ENCODE peak calls at places on chromosomes 7 and 10, in five cellular contexts. One of them, this sample, is unnamed.

GRCh38 chr7:136039577-136040345 is 62.6 kb upstream of the MTPN start:
- DNase-seq in mammary epithelial cell: no peak
- DNase-seq in hepatocyte: no peak
- DNase-seq in RWPE1: no peak
- DNase-seq in CD8-positive, alpha-beta memory T cell: no peak
- DNase-seq in this sample: no peak

GRCh38 chr10:80158598-80159127 is 26.1 kb downstream of the PLAC9 start:
- DNase-seq in mammary epithelial cell: peak; percentile 92
- DNase-seq in hepatocyte: peak; percentile 89
- DNase-seq in RWPE1: peak; percentile 94
- DNase-seq in CD8-positive, alpha-beta memory T cell: peak; percentile 25
- DNase-seq in this sample: peak; percentile 95

GRCh38 chr7:145909956-145910611 is 206.5 kb upstream of the CNTNAP2 start:
- DNase-seq in mammary epithelial cell: no peak
- DNase-seq in hepatocyte: no peak
- DNase-seq in RWPE1: no peak
- DNase-seq in CD8-positive, alpha-beta memory T cell: no peak
- DNase-seq in this sample: peak; percentile 59

GRCh38 chr10:130336612-130337304 is 200.6 kb downstream of the GLRX3 start:
- DNase-seq in mammary epithelial cell: no peak
- DNase-seq in hepatocyte: no peak
- DNase-seq in RWPE1: no peak
- DNase-seq in CD8-positive, alpha-beta memory T cell: no peak
- DNase-seq in this sample: no peak

GRCh38 chr7:81327468-81327867 is 408.6 kb upstream of the SEMA3C start:
- DNase-seq in mammary epithelial cell: no peak
- DNase-seq in hepatocyte: no peak
- DNase-seq in RWPE1: no peak
- DNase-seq in CD8-positive, alpha-beta memory T cell: no peak
- DNase-seq in this sample: peak; percentile 50

GRCh38 chr7:46939558-46939957 is 642.4 kb downstream of the TNS3 start:
- DNase-seq in mammary epithelial cell: no peak
- DNase-seq in hepatocyte: no peak
- DNase-seq in RWPE1: no peak
- DNase-seq in CD8-positive, alpha-beta memory T cell: no peak
- DNase-seq in this sample: no peak

GRCh38 chr7:137169282-137169698 is 174.2 kb downstream of the PTN start:
- DNase-seq in mammary epithelial cell: peak; percentile 29
- DNase-seq in hepatocyte: peak; percentile 85
- DNase-seq in RWPE1: peak; percentile 8
- DNase-seq in CD8-positive, alpha-beta memory T cell: no peak
- DNase-seq in this sample: peak; percentile 74

GRCh38 chr10:123635745-123636144 is 30.4 kb upstream of the GPR26 start:
- DNase-seq in mammary epithelial cell: peak; percentile 57
- DNase-seq in hepatocyte: peak; percentile 26
- DNase-seq in RWPE1: peak; percentile 68
- DNase-seq in CD8-positive, alpha-beta memory T cell: no peak
- DNase-seq in this sample: no peak

GRCh38 chr10:101032637-101033201 is 1.7 kb downstream of the SFXN3 start:
- DNase-seq in mammary epithelial cell: peak; percentile 82
- DNase-seq in hepatocyte: peak; percentile 78
- DNase-seq in RWPE1: peak; percentile 85
- DNase-seq in CD8-positive, alpha-beta memory T cell: peak; percentile 71
- DNase-seq in this sample: peak; percentile 84

GRCh38 chr10:43235070-43235900 is 31.6 kb downstream of the RASGEF1A start:
- DNase-seq in mammary epithelial cell: no peak
- DNase-seq in hepatocyte: no peak
- DNase-seq in RWPE1: no peak
- DNase-seq in CD8-positive, alpha-beta memory T cell: peak; percentile 19
- DNase-seq in this sample: no peak

GRCh38 chr10:110641256-110641655 is 2.9 kb upstream of the RBM20 start:
- DNase-seq in mammary epithelial cell: peak; percentile 37
- DNase-seq in hepatocyte: peak; percentile 68
- DNase-seq in RWPE1: peak; percentile 59
- DNase-seq in CD8-positive, alpha-beta memory T cell: peak; percentile 57
- DNase-seq in this sample: peak; percentile 51

GRCh38 chr10:61052469-61053205 is 108.7 kb upstream of the RHOBTB1 start:
- DNase-seq in mammary epithelial cell: no peak
- DNase-seq in hepatocyte: no peak
- DNase-seq in RWPE1: no peak
- DNase-seq in CD8-positive, alpha-beta memory T cell: no peak
- DNase-seq in this sample: no peak

GRCh38 chr7:97174308-97174707 is 56.8 kb downstream of the SDHAF3 start:
- DNase-seq in mammary epithelial cell: no peak
- DNase-seq in hepatocyte: no peak
- DNase-seq in RWPE1: no peak
- DNase-seq in CD8-positive, alpha-beta memory T cell: no peak
- DNase-seq in this sample: no peak

GRCh38 chr10:97774811-97775294 is 3.1 kb upstream of the SFRP5 start:
- DNase-seq in mammary epithelial cell: peak; percentile 54
- DNase-seq in hepatocyte: no peak
- DNase-seq in RWPE1: no peak
- DNase-seq in CD8-positive, alpha-beta memory T cell: no peak
- DNase-seq in this sample: no peak

GRCh38 chr7:27910341-27910740 is 170.4 kb downstream of the TAX1BP1 start:
- DNase-seq in mammary epithelial cell: no peak
- DNase-seq in hepatocyte: no peak
- DNase-seq in RWPE1: no peak
- DNase-seq in CD8-positive, alpha-beta memory T cell: no peak
- DNase-seq in this sample: no peak

GRCh38 chr7:159099711-159100231 is 44.9 kb downstream of the VIPR2 start:
- DNase-seq in mammary epithelial cell: no peak
- DNase-seq in hepatocyte: no peak
- DNase-seq in RWPE1: no peak
- DNase-seq in CD8-positive, alpha-beta memory T cell: peak; percentile 37
- DNase-seq in this sample: no peak

GRCh38 chr10:97849491-97850402 is at the start of gene GOLGA7B:
- DNase-seq in mammary epithelial cell: peak; percentile 41
- DNase-seq in hepatocyte: peak; percentile 89
- DNase-seq in RWPE1: peak; percentile 71
- DNase-seq in CD8-positive, alpha-beta memory T cell: peak; percentile 76
- DNase-seq in this sample: no peak

GRCh38 chr7:55515569-55516279 is 56.6 kb downstream of the VOPP1 start:
- DNase-seq in mammary epithelial cell: no peak
- DNase-seq in hepatocyte: no peak
- DNase-seq in RWPE1: no peak
- DNase-seq in CD8-positive, alpha-beta memory T cell: no peak
- DNase-seq in this sample: no peak

GRCh38 chr7:13908667-13909382 is 80.6 kb downstream of the ETV1 start:
- DNase-seq in mammary epithelial cell: no peak
- DNase-seq in hepatocyte: no peak
- DNase-seq in RWPE1: no peak
- DNase-seq in CD8-positive, alpha-beta memory T cell: peak; percentile 60
- DNase-seq in this sample: peak; percentile 4

GRCh38 chr7:43758861-43759683 is 592 bp downstream of the BLVRA start:
- DNase-seq in mammary epithelial cell: peak; percentile 39
- DNase-seq in hepatocyte: peak; percentile 58
- DNase-seq in RWPE1: peak; percentile 52
- DNase-seq in CD8-positive, alpha-beta memory T cell: peak; percentile 68
- DNase-seq in this sample: peak; percentile 9

GRCh38 chr7:115117748-115118147 is 195.9 kb downstream of the MDFIC start:
- DNase-seq in mammary epithelial cell: no peak
- DNase-seq in hepatocyte: no peak
- DNase-seq in RWPE1: no peak
- DNase-seq in CD8-positive, alpha-beta memory T cell: no peak
- DNase-seq in this sample: no peak

GRCh38 chr7:102248456-102249395 is 37.9 kb upstream of the SH2B2 start:
- DNase-seq in mammary epithelial cell: no peak
- DNase-seq in hepatocyte: no peak
- DNase-seq in RWPE1: no peak
- DNase-seq in CD8-positive, alpha-beta memory T cell: no peak
- DNase-seq in this sample: no peak

GRCh38 chr10:12834721-12835120 is 166.8 kb downstream of the CCDC3 start:
- DNase-seq in mammary epithelial cell: no peak
- DNase-seq in hepatocyte: no peak
- DNase-seq in RWPE1: no peak
- DNase-seq in CD8-positive, alpha-beta memory T cell: no peak
- DNase-seq in this sample: no peak

GRCh38 chr7:47501406-47501805 is 80.5 kb downstream of the TNS3 start:
- DNase-seq in mammary epithelial cell: no peak
- DNase-seq in hepatocyte: peak; percentile 67
- DNase-seq in RWPE1: no peak
- DNase-seq in CD8-positive, alpha-beta memory T cell: no peak
- DNase-seq in this sample: peak; percentile 97

GRCh38 chr10:79424221-79425073 is 21.0 kb downstream of the ZCCHC24 start:
- DNase-seq in mammary epithelial cell: no peak
- DNase-seq in hepatocyte: peak; percentile 85
- DNase-seq in RWPE1: no peak
- DNase-seq in CD8-positive, alpha-beta memory T cell: no peak
- DNase-seq in this sample: no peak

GRCh38 chr7:165661-166369 is 26.6 kb upstream of the FAM20C start:
- DNase-seq in mammary epithelial cell: no peak
- DNase-seq in hepatocyte: peak; percentile 41
- DNase-seq in RWPE1: no peak
- DNase-seq in CD8-positive, alpha-beta memory T cell: no peak
- DNase-seq in this sample: no peak

GRCh38 chr10:19247843-19248242 is 199.2 kb downstream of the MALRD1 start:
- DNase-seq in mammary epithelial cell: no peak
- DNase-seq in hepatocyte: no peak
- DNase-seq in RWPE1: no peak
- DNase-seq in CD8-positive, alpha-beta memory T cell: no peak
- DNase-seq in this sample: no peak

GRCh38 chr10:50349554-50349953 is 98.2 kb upstream of the ASAH2 start:
- DNase-seq in mammary epithelial cell: no peak
- DNase-seq in hepatocyte: no peak
- DNase-seq in RWPE1: no peak
- DNase-seq in CD8-positive, alpha-beta memory T cell: no peak
- DNase-seq in this sample: no peak

GRCh38 chr7:17769918-17770317 is 170.4 kb downstream of the SNX13 start:
- DNase-seq in mammary epithelial cell: peak; percentile 58
- DNase-seq in hepatocyte: peak; percentile 81
- DNase-seq in RWPE1: peak; percentile 42
- DNase-seq in CD8-positive, alpha-beta memory T cell: peak; percentile 66
- DNase-seq in this sample: peak; percentile 75

GRCh38 chr10:90328896-90329295 is 528.9 kb downstream of the HTR7 start:
- DNase-seq in mammary epithelial cell: no peak
- DNase-seq in hepatocyte: no peak
- DNase-seq in RWPE1: no peak
- DNase-seq in CD8-positive, alpha-beta memory T cell: no peak
- DNase-seq in this sample: no peak

GRCh38 chr7:121608785-121609184 is 212.7 kb upstream of the FAM3C start:
- DNase-seq in mammary epithelial cell: no peak
- DNase-seq in hepatocyte: no peak
- DNase-seq in RWPE1: no peak
- DNase-seq in CD8-positive, alpha-beta memory T cell: no peak
- DNase-seq in this sample: no peak

GRCh38 chr7:67671006-67671405 is 674.4 kb downstream of the TYW1 start:
- DNase-seq in mammary epithelial cell: no peak
- DNase-seq in hepatocyte: peak; percentile 17
- DNase-seq in RWPE1: no peak
- DNase-seq in CD8-positive, alpha-beta memory T cell: no peak
- DNase-seq in this sample: no peak

GRCh38 chr7:78587443-78588044 is 789.0 kb downstream of the PHTF2 start:
- DNase-seq in mammary epithelial cell: no peak
- DNase-seq in hepatocyte: no peak
- DNase-seq in RWPE1: peak; percentile 25
- DNase-seq in CD8-positive, alpha-beta memory T cell: no peak
- DNase-seq in this sample: no peak

GRCh38 chr7:127995866-127996215 is 35.4 kb downstream of the LRRC4 start:
- DNase-seq in mammary epithelial cell: no peak
- DNase-seq in hepatocyte: no peak
- DNase-seq in RWPE1: no peak
- DNase-seq in CD8-positive, alpha-beta memory T cell: no peak
- DNase-seq in this sample: no peak

DNA sequence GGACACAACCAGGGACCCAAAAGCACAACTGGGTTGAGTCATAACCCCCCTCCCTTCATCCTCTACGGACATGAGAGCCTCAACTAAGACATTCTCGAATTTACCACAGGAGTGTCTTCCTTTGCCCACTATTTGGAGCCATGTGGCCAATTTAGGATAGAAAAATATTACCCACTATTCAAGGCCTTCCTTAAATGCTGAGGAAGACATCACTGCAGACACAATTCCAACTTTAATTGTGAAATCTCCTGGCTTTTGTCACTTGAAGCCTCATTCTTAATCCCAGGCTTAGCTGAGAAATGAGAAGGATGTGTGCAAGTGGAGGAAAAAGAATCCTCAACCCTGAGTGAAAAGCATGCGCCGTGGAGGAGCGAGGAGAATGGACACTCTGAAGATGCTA is 11.8 kb downstream of the CTBP2 start:
- DNase-seq in mammary epithelial cell: no peak
- DNase-seq in hepatocyte: no peak
- DNase-seq in RWPE1: no peak
- DNase-seq in CD8-positive, alpha-beta memory T cell: no peak
- DNase-seq in this sample: no peak
- H3K27ac ChIP-seq in mammary epithelial cell: peak overlapping the region; percentile 81
- H3K27ac ChIP-seq in hepatocyte: peak overlapping the region; percentile 99
- H3K27ac ChIP-seq in RWPE1: peak overlapping the region; percentile 78
- H3K27ac ChIP-seq in CD8-positive, alpha-beta memory T cell: no peak overlapping the region
- H3K27ac ChIP-seq in this sample: peak overlapping the region; percentile 92

GRCh38 chr7:95547356-95547755 is 49.0 kb downstream of the PDK4 start:
- DNase-seq in mammary epithelial cell: no peak
- DNase-seq in hepatocyte: no peak
- DNase-seq in RWPE1: no peak
- DNase-seq in CD8-positive, alpha-beta memory T cell: no peak
- DNase-seq in this sample: no peak
- H3K27ac ChIP-seq in mammary epithelial cell: no peak overlapping the region
- H3K27ac ChIP-seq in hepatocyte: peak overlapping the region; percentile 8
- H3K27ac ChIP-seq in RWPE1: no peak overlapping the region
- H3K27ac ChIP-seq in CD8-positive, alpha-beta memory T cell: no peak overlapping the region
- H3K27ac ChIP-seq in this sample: no peak overlapping the region

GRCh38 chr7:132377703-132378584 is 198.3 kb downstream of the PLXNA4 start:
- DNase-seq in mammary epithelial cell: no peak
- DNase-seq in hepatocyte: no peak
- DNase-seq in RWPE1: no peak
- DNase-seq in CD8-positive, alpha-beta memory T cell: no peak
- DNase-seq in this sample: no peak
- H3K27ac ChIP-seq in mammary epithelial cell: no peak overlapping the region
- H3K27ac ChIP-seq in hepatocyte: peak overlapping the region; percentile 28
- H3K27ac ChIP-seq in RWPE1: no peak overlapping the region
- H3K27ac ChIP-seq in CD8-positive, alpha-beta memory T cell: no peak overlapping the region
- H3K27ac ChIP-seq in this sample: no peak overlapping the region

GRCh38 chr7:107943018-107943417 is 52.0 kb downstream of the DLD start:
- DNase-seq in mammary epithelial cell: no peak
- DNase-seq in hepatocyte: no peak
- DNase-seq in RWPE1: no peak
- DNase-seq in CD8-positive, alpha-beta memory T cell: no peak
- DNase-seq in this sample: no peak
- H3K27ac ChIP-seq in mammary epithelial cell: no peak overlapping the region
- H3K27ac ChIP-seq in hepatocyte: no peak overlapping the region
- H3K27ac ChIP-seq in RWPE1: no peak overlapping the region
- H3K27ac ChIP-seq in CD8-positive, alpha-beta memory T cell: no peak overlapping the region
- H3K27ac ChIP-seq in this sample: no peak overlapping the region

DNA sequence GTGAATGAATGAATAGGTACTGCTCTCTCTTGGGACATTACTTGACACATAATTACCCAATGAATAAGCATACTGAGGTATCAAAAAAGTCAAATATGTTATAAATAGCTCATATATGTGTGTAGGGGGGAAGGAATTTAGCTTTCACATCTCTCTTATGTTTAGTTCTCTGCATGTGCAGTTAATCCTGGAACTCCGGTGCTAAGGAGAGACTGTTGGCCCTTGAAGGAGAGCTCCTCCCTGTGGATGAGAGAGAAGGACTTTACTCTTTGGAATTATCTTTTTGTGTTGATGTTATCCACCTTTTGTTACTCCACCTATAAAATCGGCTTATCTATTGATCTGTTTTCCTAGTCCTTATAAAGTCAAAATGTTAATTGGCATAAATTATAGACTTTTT is 1.2 kb downstream of the CFTR start:
- DNase-seq in mammary epithelial cell: no peak
- DNase-seq in hepatocyte: peak; percentile 28
- DNase-seq in RWPE1: no peak
- DNase-seq in CD8-positive, alpha-beta memory T cell: no peak
- DNase-seq in this sample: no peak
- H3K27ac ChIP-seq in mammary epithelial cell: no peak overlapping the region
- H3K27ac ChIP-seq in hepatocyte: peak overlapping the region; percentile 92
- H3K27ac ChIP-seq in RWPE1: no peak overlapping the region
- H3K27ac ChIP-seq in CD8-positive, alpha-beta memory T cell: no peak overlapping the region
- H3K27ac ChIP-seq in this sample: no peak overlapping the region